ENCODE peak calls at places on chromosome 5, in four cellular contexts. W, P, Y and Q are unnamed samples.

GRCh38 chr5:126023894-126024575 is 399.2 kb upstream of the GRAMD2B start:
- ATAC-seq in W (no peak), P (no peak), Y (no peak), Q (no peak)

GRCh38 chr5:16727937-16728336 is 111.1 kb upstream of the RETREG1 start:
- ATAC-seq in W (no peak), P (peak; percentile 71), Y (peak; percentile 77), Q (no peak)

GRCh38 chr5:10351199-10351881 is 2.2 kb upstream of the MARCHF6 start:
- ATAC-seq in W (no peak), P (peak; percentile 47), Y (peak; percentile 5), Q (no peak)

GRCh38 chr5:94470802-94471201 is 147.6 kb downstream of the KIAA0825 start:
- ATAC-seq in W (no peak), P (no peak), Y (no peak), Q (no peak)

GRCh38 chr5:55965525-55965924 is 29.2 kb downstream of the IL6ST start:
- ATAC-seq in W (no peak), P (no peak), Y (no peak), Q (no peak)

GRCh38 chr5:72599519-72600400 is 92.5 kb upstream of the ZNF366 start:
- ATAC-seq in W (no peak), P (no peak), Y (peak; percentile 41), Q (no peak)

GRCh38 chr5:126875303-126875785 is 98.4 kb downstream of the LMNB1 start:
- ATAC-seq in W (no peak), P (no peak), Y (no peak), Q (no peak)

GRCh38 chr5:68274847-68275700 is 59.5 kb downstream of the PIK3R1 start:
- ATAC-seq in W (peak; percentile 54), P (no peak), Y (no peak), Q (no peak)

GRCh38 chr5:157535042-157535865 is 40.3 kb downstream of the ADAM19 start:
- ATAC-seq in W (no peak), P (peak; percentile 90), Y (peak; percentile 85), Q (peak; percentile 82)

GRCh38 chr5:108344103-108344822 is 37.6 kb downstream of the FBXL17 start:
- ATAC-seq in W (no peak), P (no peak), Y (no peak), Q (no peak)

GRCh38 chr5:1011226-1011631 is 2.6 kb downstream of the NKD2 start:
- ATAC-seq in W (peak; percentile 65), P (no peak), Y (peak; percentile 48), Q (no peak)

GRCh38 chr5:55572011-55572410 is 37.2 kb upstream of the PLPP1 start:
- ATAC-seq in W (no peak), P (no peak), Y (peak; percentile 63), Q (no peak)

GRCh38 chr5:61416010-61416409 is 84.0 kb downstream of the ZSWIM6 start:
- ATAC-seq in W (no peak), P (no peak), Y (peak; percentile 29), Q (no peak)

GRCh38 chr5:126987271-126987899 is 43.0 kb downstream of the MARCHF3 start:
- ATAC-seq in W (no peak), P (no peak), Y (no peak), Q (no peak)

GRCh38 chr5:5025774-5026406 is 114.2 kb upstream of the ADAMTS16 start:
- ATAC-seq in W (no peak), P (no peak), Y (no peak), Q (no peak)

GRCh38 chr5:134100283-134101011 is 14.0 kb upstream of the TCF7 start:
- ATAC-seq in W (peak; percentile 77), P (no peak), Y (peak; percentile 69), Q (no peak)

GRCh38 chr5:169742773-169743296 is 105.8 kb downstream of the DOCK2 start:
- ATAC-seq in W (no peak), P (peak; percentile 68), Y (no peak), Q (no peak)

GRCh38 chr5:80793354-80793753 is 138.6 kb upstream of the DHFR start:
- ATAC-seq in W (no peak), P (no peak), Y (no peak), Q (no peak)

GRCh38 chr5:155299342-155300006 is 285.9 kb downstream of the KIF4B start:
- ATAC-seq in W (no peak), P (peak; percentile 70), Y (no peak), Q (no peak)

GRCh38 chr5:141762316-141762715 is 80.3 kb upstream of the ARAP3 start:
- ATAC-seq in W (no peak), P (peak; percentile 4), Y (no peak), Q (no peak)

GRCh38 chr5:117623042-117623815 is 1048.6 kb upstream of the SEMA6A start:
- ATAC-seq in W (no peak), P (no peak), Y (no peak), Q (peak; percentile 48)

GRCh38 chr5:136814621-136815378 is 449.5 kb upstream of the TRPC7 start:
- ATAC-seq in W (no peak), P (no peak), Y (no peak), Q (no peak)

GRCh38 chr5:150113047-150113744 is 26.8 kb upstream of the CSF1R start:
- ATAC-seq in W (no peak), P (peak; percentile 44), Y (peak; percentile 45), Q (peak; percentile 32)

GRCh38 chr5:56440871-56441740 is 208.0 kb upstream of the ANKRD55 start:
- ATAC-seq in W (no peak), P (peak; percentile 67), Y (peak; percentile 77), Q (peak; percentile 87)

GRCh38 chr5:15499528-15500325 is at the start of gene FBXL7:
- ATAC-seq in W (no peak), P (peak; percentile 91), Y (peak; percentile 94), Q (peak; percentile 88)

GRCh38 chr5:51278458-51279049 is 104.7 kb upstream of the ISL1 start:
- ATAC-seq in W (no peak), P (no peak), Y (no peak), Q (no peak)

DNA sequence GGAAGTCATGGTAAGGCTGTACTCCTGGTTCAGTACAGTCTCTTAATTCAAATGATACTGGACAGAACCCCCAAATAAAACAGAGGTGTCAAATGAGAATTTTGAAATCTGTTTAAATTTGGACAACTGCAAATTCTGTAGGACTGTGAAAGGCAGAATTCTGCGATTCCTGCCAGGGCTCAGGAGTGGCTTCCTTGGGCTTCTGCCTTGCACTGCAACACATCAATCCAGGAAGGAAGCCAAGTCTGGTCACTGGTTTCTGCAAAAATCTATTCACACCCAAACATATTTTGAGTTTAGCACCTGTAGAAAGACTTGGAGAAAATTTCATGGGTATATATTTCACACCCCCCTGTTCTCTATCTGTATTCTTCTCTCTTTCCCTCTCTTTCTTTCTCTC is 37.5 kb upstream of the FST start:
- ATAC-seq in W (no peak), P (no peak), Y (no peak), Q (no peak)
- TF ChIP-seq CTCF in W (no peak), P (no peak), Y (no peak), Q (no peak)

DNA sequence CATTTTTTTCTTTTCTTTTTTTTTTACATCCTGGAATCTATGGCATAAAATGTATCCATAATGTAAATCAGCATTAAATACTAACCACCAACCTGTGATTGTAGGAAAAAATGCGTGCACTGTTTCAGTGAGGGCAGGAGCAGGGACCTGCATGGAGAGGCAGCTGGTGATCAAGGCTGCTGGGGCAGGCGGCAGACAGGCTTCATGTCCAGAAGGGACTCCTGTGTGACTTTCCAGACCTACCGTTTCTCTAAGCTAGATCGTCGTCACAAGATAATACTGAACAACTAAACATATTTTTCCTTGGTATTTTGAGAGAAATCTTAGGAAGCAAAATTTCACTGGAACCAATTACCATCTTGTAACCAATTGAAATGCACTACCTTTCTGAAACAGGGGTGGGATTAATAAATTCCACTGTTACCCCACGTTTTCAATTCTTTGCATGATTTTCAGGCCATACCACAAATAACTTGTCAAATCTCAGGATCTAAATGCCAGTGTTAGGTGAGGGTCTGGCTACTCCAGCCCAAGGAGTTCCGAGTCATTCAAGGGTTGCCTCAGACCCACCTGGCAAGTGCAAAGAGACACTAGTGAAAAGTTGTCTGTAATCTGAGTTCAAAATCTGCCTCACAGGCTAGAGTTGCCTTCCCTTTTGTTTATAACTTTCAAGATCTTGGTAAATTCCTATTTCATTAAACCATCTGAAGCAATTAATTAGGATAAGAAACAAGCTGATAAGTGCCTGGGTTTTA is 198.2 kb downstream of the SEMA5A start:
- ATAC-seq in W (no peak), P (no peak), Y (no peak), Q (no peak)
- H3K4me1 ChIP-seq in W (no peaks in the 10 kb centered on the region), P (peaks cover 25% of the 10 kb centered on the region), Y (peaks cover 5% of the 10 kb centered on the region), Q (no peaks in the 10 kb centered on the region)

DNA sequence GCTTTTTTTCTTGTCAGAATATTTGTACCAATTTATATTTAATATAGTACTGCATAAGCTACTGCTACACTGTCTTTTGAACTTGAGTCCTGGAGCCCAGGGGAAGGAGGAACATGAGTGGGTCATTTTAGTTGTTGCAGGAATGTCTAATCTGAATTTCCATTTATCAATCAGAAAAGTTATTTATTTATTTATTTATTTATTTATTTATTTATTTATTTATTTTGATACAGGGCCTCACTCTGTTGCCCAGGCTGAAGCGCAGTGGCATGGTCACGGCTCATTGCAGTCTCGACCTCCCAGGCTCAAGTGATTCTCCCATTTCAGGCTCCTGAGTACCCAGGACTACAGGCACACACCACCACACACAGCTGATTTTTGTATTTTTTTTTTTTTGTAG is 712.6 kb downstream of the NR2F1-AS1 start:
- ATAC-seq in W (no peak), P (no peak), Y (no peak), Q (no peak)
- TF ChIP-seq CTCF in W (no peak), P (no peak), Y (no peak), Q (no peak)

GRCh38 chr5:113117543-113118110 is 141.0 kb downstream of the DCP2 start:
- ATAC-seq in W (no peak), P (no peak), Y (no peak), Q (no peak)

GRCh38 chr5:113119271-113119924 is 142.8 kb downstream of the DCP2 start:
- ATAC-seq in W (no peak), P (peak; percentile 87), Y (peak; percentile 71), Q (peak; percentile 78)

GRCh38 chr5:113115956-113116355 is 139.4 kb downstream of the DCP2 start:
- ATAC-seq in W (no peak), P (no peak), Y (no peak), Q (no peak)

GRCh38 chr5:113118765-113119164 is 142.2 kb downstream of the DCP2 start:
- ATAC-seq in W (no peak), P (peak; percentile 27), Y (no peak), Q (no peak)

DNA sequence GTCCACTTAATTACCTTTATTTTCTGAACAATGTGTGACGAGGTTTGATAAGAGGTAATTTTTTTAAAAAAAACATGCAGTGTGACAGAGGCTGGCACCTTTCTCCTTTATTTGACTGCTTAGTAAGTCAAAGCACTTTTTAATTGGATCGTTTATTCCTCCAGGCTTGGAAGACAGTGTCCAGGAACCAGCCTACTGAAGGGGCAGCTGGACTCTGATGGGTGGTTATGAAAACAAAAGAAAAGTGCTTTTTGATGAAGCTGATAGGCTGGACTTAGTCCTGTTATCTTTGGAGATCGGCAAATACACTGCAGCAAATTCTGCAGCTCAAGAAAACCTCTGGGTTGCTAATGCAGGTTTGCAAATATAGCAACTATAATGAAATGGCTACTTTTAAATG is 141.7 kb downstream of the DCP2 start:
- ATAC-seq in W (no peak), P (no peak), Y (no peak), Q (no peak)
- H3K4me1 ChIP-seq in W (no peaks in the 10 kb centered on the region), P (peaks cover 53% of the 10 kb centered on the region), Y (no peaks in the 10 kb centered on the region), Q (peaks cover 15% of the 10 kb centered on the region)

DNA sequence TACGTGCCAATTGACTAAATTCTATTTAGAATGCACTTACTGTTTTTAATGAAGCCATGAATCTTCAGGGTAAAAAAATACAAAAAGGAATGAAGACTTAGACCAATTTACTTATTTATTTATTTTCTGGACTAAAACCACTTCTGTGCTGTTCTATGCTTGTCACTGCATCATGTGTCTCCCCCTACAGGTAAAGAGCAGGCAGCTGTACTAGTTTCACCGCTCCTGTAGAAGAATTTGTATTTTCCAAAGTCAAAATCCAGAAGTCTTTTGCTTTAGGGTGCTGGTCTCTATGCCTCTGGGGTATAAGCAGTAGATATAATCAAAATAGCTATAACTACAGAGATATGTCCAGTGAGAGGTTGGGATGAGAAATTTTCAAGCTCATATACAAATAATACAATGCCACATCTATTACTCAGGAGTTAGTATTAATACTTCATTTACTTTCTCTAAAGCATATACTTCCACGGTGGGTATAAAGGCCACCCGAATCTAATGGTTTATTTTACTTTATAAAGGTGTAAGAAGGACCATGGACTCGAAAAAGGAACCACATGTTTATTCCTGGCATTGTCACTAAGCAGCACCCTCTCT is 591.5 kb downstream of the RAB3C start:
- ATAC-seq in W (peak; percentile 80), P (peak; percentile 86), Y (peak; percentile 92), Q (peak; percentile 70)
- TF ChIP-seq CTCF in W (peak; percentile 87), P (peak; percentile 77), Y (peak; percentile 67), Q (peak; percentile 69)